ENCODE peak calls at places on chromosome 21, in eight cellular contexts. V is ovary, F is bronchial epithelial cell, H is dorsolateral prefrontal cortex, Q is AG10803, M is BJ, S is tibial artery, P is kidney. E is an unnamed sample.

GRCh38 chr21:18951291-18952038 is 547.9 kb upstream of the TMPRSS15 start:
- DNase-seq in H (no peak), S (no peak), V (no peak), Q (no peak), F (no peak), P (no peak), M (no peak), E (peak; percentile 29)

GRCh38 chr21:18478513-18478912 is 74.9 kb upstream of the TMPRSS15 start:
- DNase-seq in P (no peak), S (no peak), M (no peak), Q (no peak), F (no peak), V (no peak), H (no peak), E (no peak)

GRCh38 chr21:42423197-42423675 is 19.5 kb downstream of the UBASH3A start:
- DNase-seq in F (no peak), V (no peak), P (peak; percentile 49), M (no peak), S (no peak), H (no peak), Q (no peak), E (no peak)

GRCh38 chr21:34782666-34783365 is 114.0 kb downstream of the CLIC6 start:
- DNase-seq in F (no peak), V (no peak), Q (no peak), S (no peak), M (no peak), P (no peak), H (no peak), E (no peak)

GRCh38 chr21:43364851-43365424 is 62.0 kb downstream of the SIK1 start:
- DNase-seq in V (no peak), Q (no peak), M (no peak), H (no peak), F (no peak), S (no peak), P (no peak), E (no peak)

GRCh38 chr21:14632359-14632758 is 86.2 kb upstream of the SAMSN1 start:
- DNase-seq in S (no peak), P (no peak), H (no peak), F (no peak), V (no peak), Q (no peak), M (no peak), E (no peak)

GRCh38 chr21:42474043-42474831 is 21.8 kb downstream of the RSPH1 start:
- DNase-seq in V (no peak), P (peak; percentile 93), S (peak; percentile 51), H (no peak), M (no peak), Q (no peak), F (peak; percentile 89), E (no peak)

GRCh38 chr21:25750085-25750484 is 15.3 kb downstream of the GABPA start:
- DNase-seq in H (no peak), Q (no peak), P (no peak), F (no peak), V (no peak), S (no peak), M (no peak), E (no peak)

GRCh38 chr21:35989185-35989735 is 71.1 kb downstream of the SETD4 start:
- DNase-seq in S (peak; percentile 78), Q (peak; percentile 84), M (no peak), P (no peak), V (no peak), H (no peak), F (no peak), E (no peak)

GRCh38 chr21:25934771-25935224 is 200.0 kb downstream of the GABPA start:
- DNase-seq in P (peak; percentile 75), H (no peak), S (peak; percentile 89), V (no peak), F (peak; percentile 99), Q (peak; percentile 92), M (peak; percentile 66), E (no peak)

GRCh38 chr21:26806734-26807372 is 38.4 kb downstream of the ADAMTS1 start:
- DNase-seq in M (no peak), H (no peak), P (no peak), F (peak; percentile 93), Q (no peak), S (no peak), V (no peak), E (no peak)

GRCh38 chr21:35996217-35996616 is 64.1 kb downstream of the SETD4 start:
- DNase-seq in M (no peak), P (no peak), S (no peak), V (no peak), H (no peak), Q (no peak), F (no peak), E (no peak)

DNA sequence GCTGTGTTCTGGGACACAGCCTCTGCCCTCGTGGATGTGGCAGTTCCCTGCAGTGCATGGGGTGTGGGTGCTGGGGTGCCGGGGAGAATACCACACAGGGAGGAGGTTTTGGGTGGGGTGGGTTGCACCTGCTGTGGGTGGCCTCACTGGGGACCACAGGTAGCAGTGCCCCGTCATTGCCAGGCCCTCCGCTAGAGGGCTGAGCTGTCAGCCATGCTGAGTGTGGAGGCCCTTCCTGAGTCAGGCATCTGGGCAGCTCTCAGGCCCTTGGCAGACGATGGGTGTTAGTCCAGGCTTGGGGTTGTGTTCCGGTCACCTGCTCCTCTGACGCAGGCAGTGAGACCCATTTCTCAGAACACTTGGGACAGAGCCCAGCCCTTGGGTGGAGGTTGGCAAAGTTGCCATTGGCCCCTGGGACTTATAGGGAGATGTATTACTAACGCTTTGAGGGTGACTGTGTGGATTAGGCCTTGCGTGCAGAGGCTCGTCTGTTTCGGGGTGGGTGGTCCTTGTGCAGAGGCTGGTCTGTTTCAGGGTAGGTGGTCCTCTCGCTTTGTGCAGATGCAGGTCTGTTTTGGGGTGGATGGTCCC is 23.9 kb downstream of the PCNT start:
- DNase-seq in S (no peak), P (no peak), V (no peak), M (no peak), H (no peak), Q (no peak), F (no peak), E (no peak)
- TF ChIP-seq CTCF in S (no peak), P (no peak), V (no peak), M (no peak), H (no peak), Q (no peak), F (no peak), E (no peak)

GRCh38 chr21:32186843-32187242 is 92.0 kb downstream of the MIS18A start:
- DNase-seq in Q (no peak), H (no peak), M (no peak), V (no peak), S (no peak), P (no peak), F (no peak), E (no peak)

GRCh38 chr21:32184485-32184884 is 94.4 kb downstream of the MIS18A start:
- DNase-seq in S (no peak), F (no peak), Q (no peak), P (no peak), M (no peak), H (no peak), V (no peak), E (no peak)

GRCh38 chr21:32184059-32184458 is 94.8 kb downstream of the MIS18A start:
- DNase-seq in S (no peak), H (no peak), M (no peak), F (no peak), P (no peak), Q (no peak), V (no peak), E (no peak)

GRCh38 chr21:32185103-32185502 is 93.7 kb downstream of the MIS18A start:
- DNase-seq in S (no peak), P (no peak), M (no peak), F (no peak), V (no peak), H (no peak), Q (no peak), E (no peak)

DNA sequence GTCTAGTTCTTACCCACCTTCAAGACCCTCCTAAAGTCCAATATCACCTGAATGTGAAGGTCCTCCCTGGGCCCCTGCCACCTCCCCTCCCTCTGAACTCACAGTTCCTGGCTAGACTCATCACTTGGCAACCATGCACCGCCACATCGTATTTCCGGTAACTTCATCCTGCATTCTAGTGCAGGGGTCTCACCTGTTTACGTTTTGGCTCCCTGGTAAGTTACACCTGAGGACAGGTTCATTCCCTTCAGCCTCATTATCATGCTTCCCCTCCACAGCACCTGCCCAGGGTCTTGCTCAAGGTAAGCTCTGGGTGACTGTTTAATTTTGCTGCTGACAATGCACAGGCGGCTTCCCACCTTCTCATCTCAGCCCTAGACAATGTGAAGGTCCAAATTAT is 93.1 kb downstream of the MIS18A start:
- DNase-seq in M (no peak), F (no peak), H (no peak), V (no peak), Q (no peak), S (no peak), P (no peak), E (no peak)
- TF ChIP-seq CTCF in M (no peak), F (no peak), H (no peak), V (no peak), Q (no peak), S (no peak), P (no peak), E (no peak)

GRCh38 chr21:46285761-46286667 is at the start of gene YBEY:
- DNase-seq in V (peak; percentile 93), M (peak; percentile 44), Q (peak; percentile 91), F (peak; percentile 70), S (peak; percentile 93), H (peak; percentile 82), P (peak; percentile 96), E (peak; percentile 92)
- TF ChIP-seq CTCF in V (no peak), M (peak; percentile 50), Q (peak; percentile 42), F (peak; percentile 58), S (peak; percentile 40), H (no peak), P (peak; percentile 41), E (no peak)

GRCh38 chr21:15976807-15977206 is 247.0 kb downstream of the USP25 start:
- DNase-seq in V (no peak), H (no peak), Q (no peak), F (no peak), S (no peak), M (no peak), P (no peak), E (no peak)
- TF ChIP-seq CTCF in V (no peak), H (no peak), Q (peak; percentile 47), F (peak; percentile 25), S (no peak), M (peak; percentile 46), P (peak; percentile 12), E (no peak)

GRCh38 chr21:45010096-45010495 is 64.3 kb upstream of the ADARB1 start:
- DNase-seq in F (peak; percentile 82), Q (peak; percentile 29), M (no peak), P (no peak), S (peak; percentile 27), V (no peak), H (no peak), E (no peak)
- TF ChIP-seq CTCF in F (no peak), Q (no peak), M (no peak), P (no peak), S (no peak), V (no peak), H (no peak), E (no peak)

DNA sequence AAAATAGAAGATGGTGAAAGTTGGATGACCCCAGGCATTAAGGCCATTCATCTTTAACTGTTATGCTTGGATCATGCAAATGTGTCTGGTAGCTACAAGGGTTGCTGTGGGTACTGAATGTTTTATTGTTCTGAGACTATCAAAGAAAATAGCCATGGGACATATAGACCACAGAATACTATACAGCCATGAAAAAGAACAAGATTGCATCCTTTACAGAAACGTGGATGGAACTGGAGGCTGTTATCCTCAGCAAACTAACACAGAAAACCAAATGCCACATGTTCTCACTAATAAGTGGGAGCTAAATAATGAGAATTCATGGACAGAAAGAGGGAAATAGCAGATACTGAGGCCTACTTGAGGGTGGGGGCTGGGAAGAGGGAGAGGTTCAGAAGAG is 249.0 kb downstream of the LTN1 start:
- DNase-seq in F (no peak), Q (no peak), S (no peak), P (no peak), M (no peak), H (no peak), V (no peak), E (no peak)
- TF ChIP-seq CTCF in F (no peak), Q (no peak), S (no peak), P (no peak), M (no peak), H (no peak), V (no peak), E (no peak)

E was measured in glutamatergic neuron.